ENCODE peak calls at places on chromosomes 3 and 15, in ten cellular contexts. W, R, S, V, C, U, M, I, L and Y are unnamed samples. For H3K4me1, the result is how much of the 10 kb centered on the place peaks cover.

GRCh38 chr3:122232485-122232884 is 49.0 kb downstream of the CASR start:
- DNase-seq in R (no peak), C (no peak), W (no peak), V (no peak), M (no peak), U (no peak), S (no peak), L (no peak), I (no peak), Y (no peak)

GRCh38 chr15:64050281-64051092 is 4.2 kb upstream of the DAPK2 start:
- DNase-seq in R (no peak), L (no peak), I (no peak), S (no peak), V (peak), M (no peak), W (no peak), C (no peak), U (no peak), Y (no peak)

GRCh38 chr15:69338535-69339213 is 40.0 kb downstream of the PAQR5 start:
- DNase-seq in U (peak), C (no peak), I (no peak), R (no peak), L (no peak), V (no peak), S (no peak), M (peak), W (no peak), Y (no peak)

GRCh38 chr3:148211725-148212124 is 486.0 kb upstream of the AGTR1 start:
- DNase-seq in U (no peak), W (no peak), M (peak), I (no peak), S (no peak), C (no peak), V (no peak), R (no peak), L (peak), Y (peak)

GRCh38 chr15:31446546-31446945 is 119.9 kb downstream of the KLF13 start:
- DNase-seq in M (no peak), C (no peak), R (no peak), S (no peak), L (no peak), I (no peak), V (no peak), W (no peak), U (no peak), Y (no peak)

GRCh38 chr3:115385935-115386334 is 237.4 kb upstream of the GAP43 start:
- DNase-seq in R (no peak), L (no peak), V (no peak), U (no peak), I (no peak), W (no peak), C (no peak), S (no peak), M (no peak), Y (no peak)

GRCh38 chr3:126207166-126207565 is 26.8 kb upstream of the ALDH1L1 start:
- DNase-seq in W (no peak), M (no peak), R (no peak), I (no peak), S (no peak), U (no peak), L (no peak), C (no peak), V (no peak), Y (no peak)

GRCh38 chr15:71743861-71744382 is 66.4 kb upstream of the NR2E3 start:
- DNase-seq in S (peak), L (peak), I (no peak), M (no peak), V (peak), W (peak), R (no peak), C (peak), U (peak), Y (peak)

GRCh38 chr3:67529915-67530314 is 124.5 kb downstream of the SUCLG2 start:
- DNase-seq in U (no peak), C (no peak), S (no peak), L (peak), W (no peak), V (no peak), R (no peak), I (no peak), M (no peak), Y (no peak)

GRCh38 chr3:70803891-70804290 is 491.5 kb upstream of the MDFIC2 start:
- DNase-seq in V (no peak), W (no peak), M (no peak), S (no peak), I (no peak), R (no peak), C (no peak), U (no peak), L (no peak), Y (no peak)

GRCh38 chr15:62606376-62607164 is 436.0 kb upstream of the TPM1 start:
- DNase-seq in U (no peak), L (peak), S (no peak), M (peak), W (no peak), R (no peak), V (no peak), C (no peak), I (no peak), Y (peak)

GRCh38 chr3:127735767-127736693 is 63.3 kb downstream of the ABTB1 start:
- DNase-seq in U (no peak), S (peak), W (peak), R (no peak), I (no peak), V (peak), L (peak), C (peak), M (no peak), Y (peak)

GRCh38 chr15:67177750-67178149 is 76.7 kb downstream of the AAGAB start:
- DNase-seq in U (no peak), M (no peak), C (no peak), L (peak), W (peak), V (no peak), I (no peak), S (no peak), R (no peak), Y (no peak)

GRCh38 chr3:16370872-16371740 is 106.1 kb downstream of the OXNAD1 start:
- DNase-seq in S (no peak), I (no peak), V (peak), W (no peak), C (no peak), M (no peak), L (peak), U (peak), R (no peak), Y (no peak)

GRCh38 chr3:27387625-27388024 is 18.4 kb upstream of the NEK10 start:
- DNase-seq in L (peak), U (no peak), R (no peak), V (no peak), S (no peak), W (no peak), C (no peak), M (no peak), I (no peak), Y (no peak)

GRCh38 chr3:195441971-195442572 is 748 bp downstream of the ACAP2 start:
- DNase-seq in U (peak), C (peak), V (peak), W (peak), I (no peak), S (peak), L (peak), M (no peak), R (peak), Y (peak)

GRCh38 chr3:133532951-133533350 is 40.5 kb upstream of the CDV3 start:
- DNase-seq in M (no peak), L (peak), I (no peak), R (no peak), U (no peak), S (no peak), V (no peak), C (no peak), W (no peak), Y (no peak)

GRCh38 chr3:50876947-50877346 is 202.2 kb downstream of the DOCK3 start:
- DNase-seq in V (no peak), R (no peak), L (no peak), U (no peak), W (no peak), C (no peak), I (no peak), M (no peak), S (no peak), Y (no peak)

GRCh38 chr15:89799011-89799924 is 15.4 kb downstream of the ANPEP start:
- DNase-seq in L (no peak), M (no peak), V (peak), S (no peak), C (no peak), I (no peak), R (no peak), W (no peak), U (no peak), Y (no peak)

GRCh38 chr15:64837502-64837901 is 4.2 kb upstream of the PLEKHO2 start:
- DNase-seq in M (no peak), R (no peak), W (no peak), L (no peak), S (no peak), U (no peak), I (no peak), C (no peak), V (no peak), Y (no peak)

GRCh38 chr15:79292011-79292410 is 9.5 kb downstream of the ANKRD34C start:
- DNase-seq in I (no peak), U (no peak), L (no peak), M (no peak), V (no peak), W (no peak), R (no peak), S (no peak), C (no peak), Y (no peak)

GRCh38 chr3:153756816-153757215 is 364.4 kb upstream of the ARHGEF26 start:
- DNase-seq in R (no peak), W (no peak), C (no peak), I (no peak), V (no peak), M (no peak), U (no peak), S (no peak), L (no peak), Y (no peak)

GRCh38 chr15:55403531-55403930 is 4.6 kb downstream of the CCPG1 start:
- DNase-seq in C (no peak), S (no peak), U (peak), I (no peak), V (no peak), L (peak), R (no peak), M (no peak), W (no peak), Y (no peak)

GRCh38 chr15:62326460-62327011 is 161.5 kb upstream of the C2CD4B start:
- DNase-seq in S (no peak), U (no peak), M (no peak), C (no peak), V (no peak), W (no peak), I (no peak), R (no peak), L (no peak), Y (no peak)

GRCh38 chr3:10166213-10166604 is 1.5 kb downstream of the IRAK2 start:
- DNase-seq in C (no peak), V (no peak), W (no peak), R (no peak), L (no peak), S (no peak), M (no peak), I (no peak), U (no peak), Y (no peak)

GRCh38 chr3:11077466-11077865 is 76.8 kb upstream of the HRH1 start:
- DNase-seq in W (no peak), I (no peak), S (peak), R (no peak), U (no peak), V (no peak), C (no peak), L (peak), M (no peak), Y (no peak)

GRCh38 chr3:184683900-184684560 is 27.8 kb downstream of the MAGEF1 start:
- DNase-seq in C (no peak), V (no peak), R (no peak), U (no peak), I (no peak), S (no peak), L (no peak), W (no peak), M (no peak), Y (no peak)

GRCh38 chr3:100761211-100761921 is 52.1 kb downstream of the TFG start:
- DNase-seq in M (no peak), R (no peak), U (peak), C (no peak), W (no peak), V (no peak), I (no peak), S (no peak), L (no peak), Y (no peak)

GRCh38 chr15:44550256-44550655 is 13.3 kb downstream of the EIF3J start:
- DNase-seq in V (no peak), I (no peak), R (no peak), L (peak), C (no peak), M (no peak), S (no peak), W (no peak), U (no peak), Y (no peak)

GRCh38 chr3:156725706-156726105 is 51.3 kb downstream of the TIPARP start:
- DNase-seq in M (no peak), I (no peak), W (no peak), U (no peak), C (no peak), V (no peak), R (no peak), L (no peak), S (no peak), Y (no peak)

GRCh38 chr3:150739877-150740645 is 22.9 kb downstream of the SIAH2 start:
- DNase-seq in R (no peak), I (no peak), M (no peak), L (no peak), S (no peak), U (peak), W (no peak), V (no peak), C (no peak), Y (no peak)
- TF ChIP-seq POLR2A in R (no peak), I (no peak), M (no peak), L (no peak), S (no peak), U (no peak), W (no peak), V (no peak), C (no peak), Y (no peak)

GRCh38 chr3:30344288-30344687 is 262.1 kb upstream of the TGFBR2 start:
- DNase-seq in M (no peak), C (no peak), U (no peak), L (no peak), S (no peak), V (no peak), I (no peak), W (no peak), R (no peak), Y (no peak)
- H3K4me1 ChIP-seq in M (half or more), C (under half), U (under half), L (under half), S (under half), V (under half), I (under half), W (under half), R (under half), Y (under half)

DNA sequence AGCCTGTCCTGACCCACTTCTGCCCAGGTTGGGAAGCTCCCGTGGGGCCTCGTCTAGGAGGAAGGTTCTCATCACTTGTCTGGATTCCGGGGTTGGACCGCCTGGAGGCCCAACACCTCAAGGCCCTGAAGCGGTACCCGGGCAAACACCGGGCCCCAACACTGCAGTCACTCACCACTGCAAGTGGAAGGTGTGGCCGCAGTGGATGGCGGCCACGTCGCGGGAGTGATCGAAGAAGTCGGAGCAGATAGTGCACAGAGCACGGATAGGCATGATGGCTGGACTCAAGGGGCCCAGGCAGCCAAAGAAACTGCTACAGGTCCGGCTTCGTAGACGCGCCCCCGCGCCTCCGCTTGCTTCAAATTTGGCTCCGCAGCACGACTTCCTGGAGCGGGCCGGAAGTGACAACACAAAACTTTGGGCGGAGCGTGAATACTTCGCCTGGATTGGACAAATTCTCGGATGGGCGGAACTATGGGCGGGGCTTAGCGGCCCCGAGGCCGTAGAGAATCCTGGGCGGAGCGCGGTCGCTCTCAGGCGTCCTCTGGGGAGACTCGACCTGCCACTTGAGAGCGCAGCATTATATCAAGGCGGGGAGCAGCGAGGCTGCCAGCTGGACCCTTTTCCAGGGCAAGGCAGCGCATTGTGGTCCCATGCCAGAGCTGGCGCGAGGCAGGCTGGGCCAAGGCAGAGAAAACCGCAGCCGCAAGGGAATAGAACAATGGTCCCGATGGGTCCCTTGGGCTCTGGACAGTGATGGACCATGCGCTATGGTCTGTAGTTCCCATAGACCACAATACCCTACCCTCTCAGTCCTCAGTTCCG is at the start of gene TRAIP:
- DNase-seq in C (peak), L (peak), U (peak), S (peak), I (peak), W (peak), M (peak), R (peak), V (peak), Y (peak)
- TF ChIP-seq POLR2A in C (no peak), L (no peak), U (peak), S (peak), I (no peak), W (peak), M (peak), R (peak), V (peak), Y (peak)

GRCh38 chr15:85005744-85006143 is 24.1 kb downstream of the PDE8A start:
- DNase-seq in W (no peak), C (no peak), V (no peak), L (no peak), U (no peak), M (no peak), S (no peak), I (no peak), R (no peak), Y (no peak)

GRCh38 chr15:85002517-85002916 is 20.9 kb downstream of the PDE8A start:
- DNase-seq in M (no peak), R (no peak), L (no peak), C (no peak), W (no peak), I (no peak), S (no peak), U (no peak), V (no peak), Y (no peak)

GRCh38 chr15:85004551-85004950 is 22.9 kb downstream of the PDE8A start:
- DNase-seq in V (no peak), M (no peak), W (no peak), U (no peak), L (no peak), R (no peak), C (no peak), S (no peak), I (no peak), Y (no peak)

GRCh38 chr15:85005319-85005718 is 23.7 kb downstream of the PDE8A start:
- DNase-seq in M (no peak), R (no peak), S (no peak), I (no peak), U (no peak), W (no peak), C (no peak), V (no peak), L (no peak), Y (no peak)

DNA sequence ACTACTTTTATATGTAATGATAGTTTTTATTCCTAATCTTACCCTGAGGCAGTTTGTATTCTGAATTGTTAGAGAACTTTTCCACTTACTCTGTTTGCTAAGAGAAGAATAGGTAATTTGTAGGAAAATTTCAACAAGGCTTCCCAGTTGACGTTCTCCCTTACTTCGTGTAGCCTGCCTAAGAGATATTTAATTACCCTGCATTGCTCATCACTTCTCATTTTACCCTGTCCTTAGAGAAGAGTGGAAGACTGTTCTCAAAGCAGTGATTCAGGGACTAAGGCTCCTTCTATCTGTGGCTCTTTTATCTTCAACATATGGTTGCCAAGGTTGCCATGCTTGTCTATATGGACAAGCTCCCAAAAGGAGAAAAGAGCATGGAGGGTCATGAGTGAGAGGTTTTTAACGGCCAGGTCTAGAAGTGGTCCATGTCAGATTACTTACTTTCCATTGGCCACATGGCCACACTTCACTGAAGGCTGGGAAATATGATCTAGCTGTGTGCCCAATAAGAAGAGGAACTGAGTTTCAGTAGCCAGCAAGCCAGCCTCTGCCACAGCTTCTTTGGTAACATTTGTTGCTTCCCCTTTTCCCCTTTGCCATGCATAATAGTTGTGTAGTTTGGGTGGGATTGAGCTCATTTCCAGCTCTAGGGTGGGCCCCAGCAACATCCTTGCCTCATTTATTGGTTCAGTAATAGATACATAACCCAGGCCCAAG is 22.1 kb downstream of the PDE8A start:
- DNase-seq in M (no peak), S (no peak), R (no peak), U (no peak), L (no peak), W (no peak), C (no peak), I (no peak), V (no peak), Y (no peak)
- H3K4me1 ChIP-seq in M (under half), S (half or more), R (half or more), U (under half), L (under half), W (under half), C (under half), I (under half), V (under half), Y (under half)

GRCh38 chr15:75903331-75904240 is at the start of gene FBXO22:
- DNase-seq in M (peak), C (peak), I (peak), V (peak), U (peak), L (peak), R (peak), S (peak), W (peak), Y (peak)
- TF ChIP-seq POLR2A in M (peak), C (no peak), I (peak), V (peak), U (peak), L (peak), R (peak), S (peak), W (peak), Y (peak)

GRCh38 chr3:193711165-193711485 is 118.1 kb downstream of the OPA1 start:
- DNase-seq in V (no peak), M (no peak), U (no peak), S (no peak), I (no peak), W (no peak), L (no peak), C (no peak), R (no peak), Y (no peak)
- H3K4me1 ChIP-seq in V (under half), M (under half), U (under half), S (under half), I (under half), W (under half), L (under half), C (under half), R (under half), Y (under half)

GRCh38 chr3:38029400-38030125 is at the start of gene PLCD1:
- DNase-seq in U (no peak), W (peak), R (peak), C (peak), I (peak), M (no peak), V (peak), S (peak), L (no peak), Y (peak)
- TF ChIP-seq POLR2A in U (no peak), W (peak), R (peak), C (no peak), I (no peak), M (no peak), V (peak), S (peak), L (no peak), Y (peak)

DNA sequence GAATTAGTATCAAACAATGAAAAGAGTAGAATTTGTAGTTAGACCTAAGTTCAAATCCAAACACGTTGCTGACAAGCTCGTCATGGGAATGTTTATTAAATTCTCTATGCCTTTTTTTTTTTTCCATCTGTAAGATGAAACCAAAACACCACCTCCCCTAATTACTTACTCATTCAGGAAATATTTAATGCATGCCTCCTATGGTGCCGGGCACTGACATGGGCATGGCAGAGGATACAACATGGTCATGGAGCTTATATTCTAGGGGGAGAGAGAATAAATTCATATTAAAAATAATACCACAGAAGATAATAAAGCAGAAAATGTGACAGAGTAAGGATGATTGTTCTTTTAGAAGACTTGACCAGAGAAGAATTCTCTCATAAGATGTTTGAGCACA is 215.8 kb downstream of the RYR3 start:
- DNase-seq in S (no peak), R (no peak), C (no peak), M (no peak), V (no peak), I (no peak), U (no peak), L (no peak), W (no peak), Y (no peak)
- H3K4me1 ChIP-seq in S (under half), R (under half), C (under half), M (under half), V (under half), I (under half), U (under half), L (under half), W (under half), Y (under half)

GRCh38 chr3:48240711-48241491 is at the start of gene ZNF589:
- DNase-seq in V (peak), W (peak), C (peak), M (peak), I (peak), U (peak), R (peak), L (peak), S (peak), Y (peak)
- TF ChIP-seq POLR2A in V (peak), W (peak), C (no peak), M (peak), I (peak), U (peak), R (peak), L (no peak), S (peak), Y (peak)